ENCODE peak calls at places on chromosomes 11 and 22, in nine cellular contexts. W is thyroid gland; S is nephron progenitor cell; A is GM13977; X is CD4-positive, alpha-beta T cell; Y is fibroblast of the aortic adventitia; H is IMR-90; K is kidney; N is endothelial cell. C is an unnamed sample.

GRCh38 chr11:134584001-134584561 is 172.0 kb upstream of the B3GAT1 start:
- DNase-seq in W (peak; percentile 70), S (no peak), A (no peak), X (no peak), Y (no peak), H (no peak), K (no peak), N (no peak), C (no peak)

GRCh38 chr22:31122532-31123291 is at the start of gene INPP5J:
- DNase-seq in W (peak; percentile 86), S (peak; percentile 61), A (no peak), X (no peak), Y (peak; percentile 37), H (peak; percentile 50), K (peak; percentile 73), N (no peak), C (peak; percentile 59)

GRCh38 chr11:131423715-131424114 is 53.3 kb downstream of the NTM start:
- DNase-seq in W (no peak), S (no peak), A (no peak), X (no peak), Y (no peak), H (peak; percentile 7), K (no peak), N (no peak), C (no peak)

GRCh38 chr22:37639070-37639760 is at the start of gene SH3BP1:
- DNase-seq in W (peak; percentile 59), S (peak; percentile 85), A (peak; percentile 87), X (peak; percentile 41), Y (no peak), H (no peak), K (peak; percentile 89), N (peak; percentile 50), C (peak; percentile 68)

GRCh38 chr22:37930270-37930951 is 23.0 kb downstream of the C22orf23 start:
- DNase-seq in W (peak; percentile 16), S (no peak), A (no peak), X (no peak), Y (peak; percentile 33), H (peak; percentile 14), K (peak; percentile 59), N (no peak), C (no peak)

GRCh38 chr11:114036958-114037357 is 22.6 kb upstream of the ZBTB16 start:
- DNase-seq in W (no peak), S (no peak), A (no peak), X (no peak), Y (no peak), H (no peak), K (no peak), N (no peak), C (no peak)

GRCh38 chr11:109512680-109513079 is 90.7 kb downstream of the C11orf87 start:
- DNase-seq in W (no peak), S (no peak), A (no peak), X (no peak), Y (no peak), H (no peak), K (no peak), N (no peak), C (no peak)

GRCh38 chr11:14015711-14016110 is 53.2 kb downstream of the SPON1 start:
- DNase-seq in W (no peak), S (no peak), A (no peak), X (no peak), Y (peak; percentile 65), H (peak; percentile 81), K (no peak), N (no peak), C (no peak)

GRCh38 chr11:126034026-126034822 is 28.4 kb downstream of the CDON start:
- DNase-seq in W (peak; percentile 30), S (peak; percentile 22), A (no peak), X (no peak), Y (peak; percentile 37), H (no peak), K (no peak), N (no peak), C (no peak)
- TF ChIP-seq CTCF in W (no peak), S (no peak), A (no peak), X (no peak), Y (no peak), H (no peak), K (no peak), N (no peak), C (no peak)

GRCh38 chr11:121067912-121068652 is 33.0 kb upstream of the TECTA start:
- DNase-seq in W (no peak), S (no peak), A (no peak), X (no peak), Y (no peak), H (no peak), K (no peak), N (no peak), C (no peak)
- TF ChIP-seq CTCF in W (no peak), S (no peak), A (no peak), X (no peak), Y (no peak), H (no peak), K (no peak), N (no peak), C (no peak)

DNA sequence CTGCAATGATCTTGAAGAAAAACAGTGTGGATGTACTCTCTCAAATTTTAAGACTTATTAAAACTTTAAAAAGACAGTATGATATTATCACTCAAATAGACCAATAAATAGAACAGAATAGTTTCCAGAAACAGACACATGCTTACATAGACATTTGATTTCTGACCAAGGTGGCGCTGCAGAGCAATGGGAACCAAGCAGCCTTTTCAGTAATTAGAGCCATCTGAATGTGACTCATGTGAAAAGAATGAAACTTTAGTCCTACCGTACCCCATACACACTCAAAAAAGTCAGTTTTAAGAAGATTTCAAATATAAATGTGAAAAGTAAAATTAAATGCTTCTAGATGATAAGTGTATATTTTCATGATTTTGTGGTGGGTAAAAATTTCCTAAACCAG is 74.2 kb upstream of the MS4A8 start:
- DNase-seq in W (no peak), S (peak; percentile 19), A (no peak), X (no peak), Y (peak; percentile 19), H (peak; percentile 23), K (no peak), N (no peak), C (no peak)
- TF ChIP-seq CTCF in W (no peak), S (no peak), A (peak; percentile 9), X (no peak), Y (no peak), H (peak; percentile 34), K (peak; percentile 12), N (peak; percentile 14), C (no peak)

GRCh38 chr11:70759846-70760245 is 361.5 kb downstream of the CTTN start:
- DNase-seq in W (no peak), S (no peak), A (no peak), X (no peak), Y (no peak), H (no peak), K (no peak), N (no peak), C (no peak)

GRCh38 chr11:70762810-70763209 is 364.5 kb downstream of the CTTN start:
- DNase-seq in W (peak; percentile 82), S (no peak), A (no peak), X (no peak), Y (no peak), H (no peak), K (no peak), N (no peak), C (no peak)

GRCh38 chr11:70760416-70761020 is 362.2 kb downstream of the CTTN start:
- DNase-seq in W (no peak), S (no peak), A (no peak), X (no peak), Y (no peak), H (no peak), K (no peak), N (no peak), C (no peak)

GRCh38 chr11:70761906-70762196 is 363.5 kb downstream of the CTTN start:
- DNase-seq in W (no peak), S (no peak), A (no peak), X (no peak), Y (no peak), H (no peak), K (no peak), N (no peak), C (no peak)

DNA sequence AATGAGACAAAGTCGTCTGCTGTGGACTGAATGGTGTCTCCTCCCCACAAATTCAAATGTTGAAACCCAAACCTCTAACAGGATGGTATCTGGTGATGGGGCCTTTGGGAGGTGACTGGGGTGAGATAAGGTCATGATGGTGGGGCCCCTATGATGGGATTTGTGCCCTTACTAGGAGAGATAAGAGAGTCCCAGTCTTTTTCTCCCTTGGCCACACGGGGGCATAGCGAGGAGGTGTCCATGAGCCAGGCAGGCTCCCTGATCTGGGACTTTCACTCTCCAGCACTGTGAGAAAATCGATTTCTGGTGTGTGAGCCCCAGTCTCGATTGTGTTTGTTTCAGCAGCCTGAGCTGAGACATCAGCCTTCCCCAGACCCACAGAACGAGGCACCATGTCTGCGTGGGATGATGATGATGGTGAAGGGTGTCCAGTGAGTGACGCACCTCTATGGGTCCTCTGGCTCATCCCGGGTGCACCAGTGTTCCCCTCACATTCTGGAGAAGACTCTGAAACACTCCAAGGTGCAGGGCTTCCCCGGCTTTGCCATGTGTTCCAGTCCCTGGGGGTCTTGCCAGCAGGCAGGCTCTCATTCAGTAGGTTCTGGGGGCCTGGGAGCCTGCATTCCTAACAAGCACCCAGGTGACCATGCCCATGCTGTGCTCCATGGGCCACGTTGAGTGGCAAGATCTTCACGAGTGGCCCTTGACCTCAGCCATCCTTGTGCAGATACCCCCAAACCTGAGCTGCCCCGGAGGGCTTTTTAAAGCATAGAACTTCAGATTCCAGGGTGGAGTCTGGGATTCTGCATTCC is 363.0 kb downstream of the CTTN start:
- DNase-seq in W (no peak), S (no peak), A (no peak), X (no peak), Y (no peak), H (no peak), K (no peak), N (no peak), C (no peak)
- TF ChIP-seq CTCF in W (no peak), S (no peak), A (no peak), X (no peak), Y (no peak), H (no peak), K (no peak), N (no peak), C (no peak)

C was measured in left ventricle myocardium inferior.